ENCODE peak calls at places on chromosomes 5 and 9, in five cellular contexts. E, N, P, K and Q are unnamed samples.

GRCh38 chr5:120545007-120545406 is 80.9 kb downstream of the PRR16 start:
- DNase-seq in K (no peak), E (no peak), N (no peak), P (no peak), Q (no peak)

GRCh38 chr9:108103294-108103693 is 613.7 kb upstream of the KLF4 start:
- DNase-seq in N (no peak), P (no peak), K (no peak), E (no peak), Q (no peak)

GRCh38 chr9:124559871-124560270 is 52.7 kb upstream of the NR5A1 start:
- DNase-seq in P (no peak), N (no peak), E (no peak), K (no peak), Q (peak; percentile 69)

GRCh38 chr9:87601175-87601574 is 103.5 kb downstream of the DAPK1 start:
- DNase-seq in E (no peak), K (no peak), P (no peak), N (no peak), Q (no peak)

GRCh38 chr9:107051392-107051791 is 188.4 kb downstream of the ZNF462 start:
- DNase-seq in E (no peak), N (no peak), K (no peak), P (no peak), Q (no peak)

GRCh38 chr9:125549465-125550215 is 157.4 kb downstream of the MAPKAP1 start:
- DNase-seq in P (peak; percentile 80), K (no peak), E (no peak), N (no peak), Q (no peak)

GRCh38 chr5:10599828-10600227 is 36.0 kb downstream of the ANKRD33B start:
- DNase-seq in P (no peak), K (no peak), E (no peak), N (no peak), Q (peak; percentile 72)

GRCh38 chr5:148831590-148832565 is 5.5 kb downstream of the ADRB2 start:
- DNase-seq in N (no peak), E (no peak), P (no peak), K (no peak), Q (no peak)

GRCh38 chr5:65062684-65063083 is 294.0 kb downstream of the CWC27 start:
- DNase-seq in N (no peak), E (no peak), K (peak; percentile 30), P (no peak), Q (peak; percentile 89)

GRCh38 chr9:32398207-32398606 is 13.8 kb downstream of the ACO1 start:
- DNase-seq in K (no peak), P (no peak), E (no peak), N (no peak), Q (peak; percentile 79)

GRCh38 chr9:134575103-134575816 is 66.3 kb upstream of the COL5A1 start:
- DNase-seq in N (no peak), P (no peak), K (no peak), E (peak; percentile 7), Q (no peak)

GRCh38 chr5:154826-155225 is 36.5 kb upstream of the LRRC14B start:
- DNase-seq in N (no peak), P (no peak), K (no peak), E (no peak), Q (no peak)

GRCh38 chr9:129761293-129761900 is 8.6 kb upstream of the PTGES start:
- DNase-seq in N (no peak), E (no peak), P (no peak), K (no peak), Q (peak; percentile 80)

GRCh38 chr5:33330992-33331391 is 109.8 kb upstream of the TARS1 start:
- DNase-seq in E (no peak), K (no peak), N (no peak), P (no peak), Q (no peak)

GRCh38 chr5:158810615-158811014 is 289.1 kb downstream of the EBF1 start:
- DNase-seq in K (no peak), E (no peak), P (no peak), N (no peak), Q (no peak)

GRCh38 chr5:134835623-134836022 is 10.1 kb upstream of the C5orf24 start:
- DNase-seq in P (no peak), N (no peak), K (no peak), E (no peak), Q (no peak)

GRCh38 chr5:179422213-179422839 is 77.1 kb upstream of the ADAMTS2 start:
- DNase-seq in E (no peak), P (no peak), K (no peak), N (no peak), Q (no peak)

GRCh38 chr9:83304686-83305085 is 233.5 kb downstream of the FRMD3 start:
- DNase-seq in N (no peak), P (peak; percentile 44), E (no peak), K (peak; percentile 31), Q (no peak)

GRCh38 chr9:129703667-129704355 is 38.4 kb downstream of the PRRX2 start:
- DNase-seq in P (no peak), E (no peak), N (no peak), K (no peak), Q (no peak)

GRCh38 chr5:178434851-178435250 is 155.3 kb downstream of the COL23A1 start:
- DNase-seq in K (no peak), E (no peak), N (no peak), P (no peak), Q (no peak)

GRCh38 chr5:110752953-110753352 is 14.1 kb downstream of the SLC25A46 start:
- DNase-seq in P (no peak), K (no peak), E (no peak), N (no peak), Q (no peak)

GRCh38 chr9:14768561-14769234 is 46.2 kb upstream of the CER1 start:
- DNase-seq in P (peak; percentile 53), E (peak; percentile 10), N (no peak), K (peak; percentile 3), Q (peak; percentile 24)

GRCh38 chr5:149060325-149060724 is 2.5 kb downstream of the SH3TC2 start:
- DNase-seq in E (no peak), K (no peak), P (no peak), N (no peak), Q (peak; percentile 67)

GRCh38 chr5:168076561-168076991 is 214.9 kb upstream of the WWC1 start:
- DNase-seq in E (no peak), P (no peak), N (no peak), K (no peak), Q (peak; percentile 7)

GRCh38 chr9:20016611-20017010 is 227.8 kb upstream of the SLC24A2 start:
- DNase-seq in E (no peak), K (no peak), P (no peak), N (no peak), Q (no peak)

GRCh38 chr9:17906204-17906840 is 327.5 kb downstream of the SH3GL2 start:
- DNase-seq in N (no peak), E (peak; percentile 21), P (peak; percentile 7), K (no peak), Q (no peak)

GRCh38 chr9:133051281-133051900 is 10.4 kb upstream of the CEL start:
- DNase-seq in N (no peak), K (no peak), E (no peak), P (no peak), Q (no peak)

GRCh38 chr9:71147368-71147767 is 25.9 kb upstream of the TRPM3 start:
- DNase-seq in E (no peak), P (no peak), N (no peak), K (no peak), Q (no peak)

GRCh38 chr5:133739381-133739780 is 127.0 kb upstream of the FSTL4 start:
- DNase-seq in N (no peak), K (no peak), P (no peak), E (no peak), Q (no peak)

GRCh38 chr5:154047324-154047723 is 8.6 kb downstream of the MFAP3 start:
- DNase-seq in K (no peak), E (no peak), N (no peak), P (no peak), Q (no peak)

GRCh38 chr9:113626735-113627495 is 163.4 kb downstream of the RGS3 start:
- DNase-seq in N (no peak), P (no peak), K (no peak), E (no peak), Q (no peak)

GRCh38 chr5:133680830-133681555 is 68.7 kb upstream of the FSTL4 start:
- DNase-seq in P (no peak), E (no peak), N (no peak), K (no peak), Q (no peak)

GRCh38 chr9:137982132-137982666 is 104.6 kb downstream of the CACNA1B start:
- DNase-seq in K (no peak), P (no peak), N (no peak), E (no peak), Q (no peak)

GRCh38 chr5:457195-457961 is 14.4 kb downstream of the EXOC3 start:
- DNase-seq in N (no peak), E (no peak), K (no peak), P (no peak), Q (no peak)

GRCh38 chr5:142827934-142828576 is 57.9 kb downstream of the ARHGAP26 start:
- DNase-seq in P (no peak), K (no peak), N (no peak), E (no peak), Q (peak; percentile 65)

GRCh38 chr9:35112257-35113020 is 3.2 kb downstream of the ATOSB start:
- DNase-seq in K (no peak), P (no peak), E (no peak), N (no peak), Q (peak; percentile 81)

GRCh38 chr5:139459451-139459934 is 3.0 kb downstream of the ECSCR start:
- DNase-seq in K (no peak), E (no peak), P (no peak), N (no peak), Q (no peak)

GRCh38 chr5:42500003-42500599 is 76.9 kb downstream of the GHR start:
- DNase-seq in N (no peak), E (no peak), K (no peak), P (no peak), Q (no peak)

GRCh38 chr5:40521925-40522324 is 157.8 kb upstream of the PTGER4 start:
- DNase-seq in K (no peak), E (no peak), N (no peak), P (no peak), Q (peak; percentile 9)